ENCODE peak calls at places on chromosomes 1 and 21, in six cellular contexts. F, E, V, U, O and H are unnamed samples.

GRCh38 chr1:171581226-171581625 is 40.8 kb upstream of the MYOCOS start:
- DNase-seq in E (no peak), F (no peak), U (no peak), V (no peak), O (no peak), H (no peak)

GRCh38 chr1:201739492-201740085 is 89.4 kb upstream of the IPO9 start:
- DNase-seq in V (peak), O (no peak), F (no peak), E (peak), U (peak), H (no peak)

GRCh38 chr1:25487628-25488027 is 55.8 kb upstream of the LDLRAP1 start:
- DNase-seq in O (no peak), V (peak), F (no peak), E (no peak), U (peak), H (no peak)

GRCh38 chr1:44505210-44505993 is 100.3 kb downstream of the RNF220 start:
- DNase-seq in U (no peak), V (no peak), F (no peak), O (peak), E (no peak), H (no peak)

GRCh38 chr1:22416555-22417454 is 34.8 kb upstream of the ZBTB40 start:
- DNase-seq in F (peak), O (peak), V (peak), E (peak), U (peak), H (no peak)

GRCh38 chr1:214296860-214297699 is 16.1 kb downstream of the SMYD2 start:
- DNase-seq in U (no peak), E (no peak), O (peak), V (no peak), F (no peak), H (peak)

GRCh38 chr1:8590696-8591351 is 226.6 kb downstream of the RERE start:
- DNase-seq in O (no peak), E (no peak), V (no peak), U (no peak), F (no peak), H (no peak)

GRCh38 chr1:48488721-48489120 is 16.7 kb upstream of the SPATA6 start:
- DNase-seq in U (no peak), V (no peak), E (no peak), O (no peak), F (no peak), H (no peak)

GRCh38 chr1:241627453-241628329 is 12.5 kb downstream of the CHML start:
- DNase-seq in U (peak), F (no peak), V (no peak), O (peak), E (peak), H (peak)

GRCh38 chr1:26853156-26853555 is 9.8 kb upstream of the SFN start:
- DNase-seq in O (peak), F (peak), V (peak), U (peak), E (peak), H (no peak)

GRCh38 chr1:3918966-3919611 is 19.0 kb upstream of the C1orf174 start:
- DNase-seq in U (no peak), O (no peak), V (no peak), F (no peak), E (no peak), H (no peak)

GRCh38 chr1:151135433-151136385 is 10.7 kb downstream of the SEMA6C start:
- DNase-seq in V (no peak), F (no peak), U (no peak), O (no peak), E (no peak), H (no peak)

GRCh38 chr21:31284797-31285397 is 59.2 kb downstream of the TIAM1 start:
- DNase-seq in O (peak), E (no peak), F (no peak), U (no peak), V (no peak), H (no peak)

GRCh38 chr1:3164671-3165070 is 95.7 kb downstream of the PRDM16 start:
- DNase-seq in V (no peak), U (no peak), E (no peak), O (no peak), F (no peak), H (no peak)

GRCh38 chr1:29991025-29991424 is 732.4 kb downstream of the MATN1 start:
- DNase-seq in U (no peak), F (no peak), E (peak), V (no peak), O (no peak), H (no peak)

GRCh38 chr1:33111965-33112364 is 31.0 kb downstream of the AZIN2 start:
- DNase-seq in O (peak), U (no peak), E (no peak), F (no peak), V (no peak), H (no peak)

GRCh38 chr21:27759820-27760219 is 792.9 kb upstream of the ADAMTS5 start:
- DNase-seq in E (no peak), V (no peak), F (no peak), O (no peak), U (no peak), H (no peak)

GRCh38 chr1:7366286-7366954 is 404.7 kb upstream of the VAMP3 start:
- DNase-seq in E (no peak), O (no peak), F (no peak), V (no peak), U (no peak), H (no peak)

GRCh38 chr1:204493882-204494280 is 724 bp downstream of the PIK3C2B start:
- DNase-seq in V (no peak), O (peak), U (no peak), E (peak), F (no peak), H (no peak)

GRCh38 chr1:204495078-204495753 is 611 bp upstream of the PIK3C2B start:
- DNase-seq in F (no peak), V (no peak), U (no peak), O (no peak), E (no peak), H (no peak)

GRCh38 chr1:204493145-204493881 is 1.3 kb downstream of the PIK3C2B start:
- DNase-seq in O (peak), F (no peak), V (peak), U (peak), E (peak), H (no peak)

GRCh38 chr1:204494281-204495077 is at the start of gene PIK3C2B:
- DNase-seq in O (peak), U (peak), V (peak), F (peak), E (peak), H (peak)

DNA sequence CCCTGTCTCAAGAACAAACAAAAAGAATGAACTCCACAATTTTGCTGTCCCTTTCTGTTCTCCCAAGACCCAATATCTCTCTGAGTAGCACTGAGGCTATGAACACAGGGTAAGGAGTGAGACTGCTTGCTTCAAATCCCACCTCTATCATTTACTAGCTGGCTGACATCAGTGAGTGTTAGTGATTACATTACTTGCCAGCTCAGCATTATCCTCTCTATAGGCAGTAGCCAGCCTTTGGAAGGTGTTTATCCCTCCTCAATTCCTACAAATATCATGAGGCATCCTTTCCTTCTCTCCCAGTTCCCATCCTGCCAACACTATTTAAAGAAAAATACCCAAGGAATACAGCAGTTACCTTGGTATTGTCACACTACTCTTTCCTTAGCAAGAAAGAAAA is 3.0 kb downstream of the PIK3C2B start:
- DNase-seq in U (no peak), O (no peak), F (no peak), V (no peak), E (no peak), H (no peak)
- TF ChIP-seq CTCF in U (no peak), O (no peak), F (no peak), V (no peak), E (no peak), H (no peak)

GRCh38 chr21:39444406-39445145 is 1.0 kb downstream of the LCA5L start:
- DNase-seq in E (no peak), U (peak), O (peak), V (no peak), F (no peak), H (no peak)

GRCh38 chr21:39451332-39452206 is at the start of gene SH3BGR:
- DNase-seq in E (peak), V (no peak), U (no peak), F (no peak), O (peak), H (no peak)

GRCh38 chr21:39441502-39442475 is 3.8 kb downstream of the LCA5L start:
- DNase-seq in O (peak), E (no peak), F (no peak), V (no peak), U (peak), H (no peak)

GRCh38 chr21:39447264-39447663 is 1.7 kb upstream of the LCA5L start:
- DNase-seq in F (no peak), O (no peak), U (no peak), V (no peak), E (no peak), H (no peak)

DNA sequence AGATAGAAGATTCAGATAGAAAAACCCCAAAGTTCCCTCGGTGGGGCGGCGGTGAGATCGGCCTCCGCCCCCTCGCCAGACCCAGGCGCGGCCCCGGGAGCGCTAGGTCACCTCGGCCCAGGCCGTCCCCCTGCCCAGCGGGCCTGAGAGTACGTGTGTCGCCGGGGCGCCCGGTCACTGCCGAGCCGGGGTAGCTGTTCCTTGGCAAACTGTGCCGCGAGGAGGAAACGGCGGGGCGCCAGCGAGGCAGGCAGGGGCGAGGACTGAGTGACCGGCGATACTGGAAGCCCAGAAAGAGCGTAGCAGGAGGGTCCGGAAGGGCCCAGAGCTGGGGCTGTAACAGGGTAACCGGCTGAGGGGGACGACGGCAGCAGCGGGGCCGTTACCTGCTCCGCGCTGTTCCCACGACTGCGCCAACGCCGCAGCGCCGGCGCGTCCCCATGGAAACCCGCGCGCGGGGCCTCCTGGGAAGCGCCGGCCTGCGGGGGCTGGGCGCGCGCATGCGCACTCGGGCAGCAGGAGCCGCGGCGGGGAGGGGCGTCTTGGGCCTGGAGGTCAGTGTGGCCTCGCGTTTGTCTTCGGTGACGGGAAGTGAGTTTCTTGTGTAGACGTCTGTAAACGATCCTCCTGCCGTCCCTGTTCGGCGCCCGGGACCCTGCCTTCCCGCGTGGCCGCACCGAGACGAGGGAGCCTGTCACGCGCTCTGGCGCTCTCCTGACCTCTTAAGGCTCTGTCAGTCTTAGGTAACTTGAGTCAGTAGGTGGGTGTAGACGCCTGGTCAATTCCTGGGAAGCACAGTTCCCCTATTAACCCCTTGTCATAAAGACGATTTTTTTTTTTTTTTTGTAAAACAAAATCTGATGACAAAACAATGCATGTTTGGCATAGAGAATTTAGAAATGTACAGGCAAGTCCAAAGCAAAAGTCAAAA is at the start of gene LCA5L:
- DNase-seq in O (peak), U (peak), V (peak), F (peak), E (peak), H (peak)
- TF ChIP-seq CTCF in O (peak), U (no peak), V (peak), F (no peak), E (no peak), H (no peak)

GRCh38 chr1:167127661-167128060 is 33.8 kb downstream of the STYXL2 start:
- DNase-seq in U (no peak), E (no peak), F (no peak), V (no peak), O (no peak), H (no peak)

GRCh38 chr1:167127236-167127635 is 33.4 kb downstream of the STYXL2 start:
- DNase-seq in F (no peak), E (no peak), O (no peak), V (no peak), U (no peak), H (no peak)

GRCh38 chr1:167126811-167127210 is 32.9 kb downstream of the STYXL2 start:
- DNase-seq in E (no peak), U (no peak), O (no peak), V (no peak), F (no peak), H (no peak)

GRCh38 chr1:167126317-167126716 is 32.4 kb downstream of the STYXL2 start:
- DNase-seq in E (no peak), O (no peak), V (no peak), U (no peak), F (no peak), H (no peak)

GRCh38 chr1:167128261-167129227 is 34.7 kb downstream of the STYXL2 start:
- DNase-seq in U (no peak), O (no peak), V (no peak), E (no peak), F (no peak), H (no peak)
- TF ChIP-seq CTCF in U (no peak), O (no peak), V (peak), E (no peak), F (peak), H (no peak)

GRCh38 chr1:161171191-161171590 is 5.0 kb downstream of the PPOX start:
- DNase-seq in V (no peak), U (no peak), O (no peak), F (no peak), E (no peak), H (no peak)
- TF ChIP-seq CTCF in V (no peak), U (no peak), O (peak), F (no peak), E (no peak), H (peak)